ENCODE peak calls at places on chromosomes 6 and 20, in nine cellular contexts. W is naive thymus-derived CD4-positive, alpha-beta T cell; J is mesendoderm; D is brain microvascular endothelial cell; Y is Caco-2; P is CD4-positive, CD25-positive, alpha-beta regulatory T cell; N is upper lobe of right lung; I is CD8-positive, alpha-beta T cell; L is transverse colon. U is an unnamed sample.

GRCh38 chr6:41449399-41450245 is 96.6 kb upstream of the FOXP4 start:
- DNase-seq in W (no peak), J (no peak), D (no peak), Y (no peak), P (no peak), N (no peak), I (no peak), L (peak), U (no peak)

GRCh38 chr20:23227976-23228375 is 122.6 kb upstream of the NXT1 start:
- DNase-seq in W (no peak), J (no peak), D (no peak), Y (peak), P (no peak), N (no peak), I (no peak), L (no peak), U (no peak)

GRCh38 chr6:52351879-52352238 is 10.1 kb upstream of the PAQR8 start:
- DNase-seq in W (no peak), J (no peak), D (no peak), Y (no peak), P (no peak), N (no peak), I (no peak), L (no peak), U (no peak)

GRCh38 chr20:6466065-6466810 is 301.2 kb upstream of the BMP2 start:
- DNase-seq in W (no peak), J (no peak), D (peak), Y (no peak), P (no peak), N (no peak), I (no peak), L (no peak), U (no peak)

GRCh38 chr20:58342104-58342945 is 32.8 kb downstream of the RAB22A start:
- DNase-seq in W (no peak), J (no peak), D (peak), Y (no peak), P (no peak), N (no peak), I (no peak), L (no peak), U (no peak)

GRCh38 chr6:129007819-129008218 is 124.9 kb downstream of the LAMA2 start:
- DNase-seq in W (no peak), J (no peak), D (no peak), Y (no peak), P (no peak), N (no peak), I (no peak), L (no peak), U (no peak)

GRCh38 chr20:3316131-3316530 is 77.1 kb upstream of the SLC4A11 start:
- DNase-seq in W (no peak), J (peak), D (no peak), Y (no peak), P (no peak), N (no peak), I (no peak), L (no peak), U (no peak)

GRCh38 chr6:156658596-156659316 is 118.4 kb upstream of the ARID1B start:
- DNase-seq in W (no peak), J (peak), D (no peak), Y (no peak), P (no peak), N (no peak), I (no peak), L (no peak), U (no peak)

GRCh38 chr6:169035381-169036280 is 218.0 kb downstream of the THBS2 start:
- DNase-seq in W (no peak), J (no peak), D (peak), Y (no peak), P (no peak), N (peak), I (no peak), L (no peak), U (no peak)

GRCh38 chr6:88813045-88813444 is 150.4 kb downstream of the RNGTT start:
- DNase-seq in W (no peak), J (no peak), D (no peak), Y (no peak), P (no peak), N (no peak), I (no peak), L (no peak), U (peak)

GRCh38 chr6:117840541-117840983 is 66.5 kb upstream of the SLC35F1 start:
- DNase-seq in W (no peak), J (peak), D (peak), Y (peak), P (peak), N (no peak), I (no peak), L (no peak), U (peak)

GRCh38 chr6:112305795-112306194 is 41.3 kb upstream of the RFPL4B start:
- DNase-seq in W (no peak), J (no peak), D (no peak), Y (no peak), P (no peak), N (no peak), I (no peak), L (no peak), U (no peak)

GRCh38 chr6:89032599-89032998 is 48.0 kb upstream of the PNRC1 start:
- DNase-seq in W (no peak), J (no peak), D (no peak), Y (no peak), P (peak), N (no peak), I (no peak), L (no peak), U (peak)

GRCh38 chr20:17601957-17602356 is 32.1 kb downstream of the DSTN start:
- DNase-seq in W (no peak), J (no peak), D (no peak), Y (no peak), P (no peak), N (no peak), I (no peak), L (no peak), U (no peak)

DNA sequence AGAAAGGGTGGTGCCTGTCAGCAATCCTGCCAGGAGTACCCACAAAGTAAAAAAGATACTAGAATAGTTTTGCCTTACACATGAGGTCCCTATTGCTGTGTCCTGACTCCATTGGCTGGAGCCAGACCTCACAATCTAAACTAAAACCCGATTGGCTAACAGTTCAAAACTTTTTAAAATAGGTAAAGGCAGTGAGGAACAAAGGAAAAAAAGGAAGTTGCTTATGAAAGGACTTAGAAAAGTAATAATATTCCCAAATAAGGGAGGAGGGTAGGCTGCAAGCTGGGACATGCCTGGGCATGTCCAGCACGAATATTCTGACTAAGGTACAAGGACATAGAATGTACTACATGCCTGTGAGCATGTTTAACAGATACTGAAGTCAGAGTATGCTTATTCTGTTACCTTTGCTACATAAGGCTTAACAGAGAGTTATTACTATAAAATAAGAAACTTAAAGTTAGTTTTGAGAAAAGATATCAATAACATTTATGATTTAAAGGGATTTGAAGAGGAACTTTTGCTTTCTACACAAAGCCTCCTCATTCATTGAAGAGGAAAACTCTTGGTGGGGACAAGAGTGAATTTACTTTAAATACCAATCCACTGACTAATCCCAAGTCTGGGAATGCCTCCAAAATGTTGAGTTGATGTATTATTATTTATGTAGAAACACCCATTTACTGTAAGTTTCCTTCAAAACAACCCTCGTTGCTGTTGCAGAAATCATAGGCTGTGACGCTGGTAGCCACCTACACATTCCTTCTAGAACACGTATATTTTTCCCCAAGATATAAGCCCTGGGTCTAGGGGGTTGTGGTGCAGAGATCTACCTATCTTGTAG is 8.2 kb upstream of the MTHFD1L start:
- DNase-seq in W (no peak), J (peak), D (peak), Y (no peak), P (no peak), N (no peak), I (no peak), L (no peak), U (no peak)
- H3K4me3 ChIP-seq in W (no peak), J (no peak), D (no peak), Y (no peak), P (no peak), N (no peak), I (no peak), L (no peak), U (no peak)

DNA sequence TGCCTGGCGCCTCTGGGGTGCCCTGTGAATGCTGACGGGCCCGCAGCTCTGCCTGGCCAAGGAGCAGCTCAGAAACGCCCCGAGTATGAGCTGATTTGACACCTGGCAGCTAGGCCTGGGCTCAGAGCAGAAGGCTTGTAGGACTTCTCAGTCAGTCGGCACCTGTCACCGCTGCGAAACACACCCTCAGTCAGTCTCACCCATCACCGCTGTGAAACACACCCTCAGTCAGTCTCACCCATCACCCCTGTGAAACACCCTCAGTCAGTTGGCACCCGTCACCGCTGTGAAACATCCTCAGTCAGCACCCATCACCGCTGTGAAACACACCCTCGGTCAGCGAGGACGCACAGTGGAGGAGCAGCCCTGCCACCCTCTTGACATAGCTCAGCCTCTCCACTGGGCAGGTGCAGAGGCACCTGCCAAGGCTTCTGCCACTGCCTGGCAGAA is 109.0 kb downstream of the PSMB1 start:
- DNase-seq in W (no peak), J (no peak), D (no peak), Y (no peak), P (no peak), N (peak), I (no peak), L (no peak), U (no peak)
- H3K4me3 ChIP-seq in W (no peak), J (no peak), D (no peak), Y (no peak), P (no peak), N (no peak), I (no peak), L (no peak), U (no peak)

GRCh38 chr6:146593978-146594377 is 4.8 kb upstream of the ADGB start:
- DNase-seq in W (no peak), J (no peak), D (no peak), Y (no peak), P (no peak), N (no peak), I (no peak), L (no peak), U (no peak)
- H3K4me3 ChIP-seq in W (no peak), J (no peak), D (no peak), Y (no peak), P (no peak), N (no peak), I (no peak), L (no peak), U (no peak)

GRCh38 chr6:137870286-137870685 is 3.2 kb downstream of the TNFAIP3 start:
- DNase-seq in W (no peak), J (no peak), D (no peak), Y (no peak), P (no peak), N (no peak), I (no peak), L (no peak), U (no peak)
- H3K4me3 ChIP-seq in W (peak), J (no peak), D (no peak), Y (no peak), P (peak), N (peak), I (peak), L (no peak), U (peak)

U was measured in GM12865.